ENCODE peak calls at places on chromosomes 13 and 19, in seven cellular contexts. V is EH; H is AG09309; O is stimulated activated CD8-positive, alpha-beta memory T cell treated with anti-CD3 and anti-CD28 coated beads, Interleukin-15, amount 100 ng/mL, for 24 hours; I is T-helper 1 cell; B is AG04450; U is fibroblast of lung. T is an unnamed sample.

GRCh38 chr13:42275506-42275905 is 3.6 kb downstream of the AKAP11 start:
- DNase-seq in H (no peak), U (no peak), I (no peak), V (no peak), B (no peak), O (no peak), T (no peak)

GRCh38 chr19:39937094-39937493 is 2.7 kb upstream of the FCGBP start:
- DNase-seq in V (no peak), H (no peak), I (no peak), B (no peak), O (no peak), U (no peak), T (no peak)

GRCh38 chr13:69524459-69525155 is 583.0 kb upstream of the ATXN8OS start:
- DNase-seq in O (no peak), H (no peak), B (no peak), I (no peak), U (peak; percentile 9), V (no peak), T (no peak)

GRCh38 chr19:58351996-58352755 is 1.1 kb downstream of the A1BG start:
- DNase-seq in I (no peak), B (no peak), O (no peak), U (no peak), V (no peak), H (no peak), T (no peak)

GRCh38 chr19:18252370-18252717 is 21.9 kb downstream of the IQCN start:
- DNase-seq in H (no peak), I (no peak), U (no peak), B (no peak), V (no peak), O (no peak), T (no peak)

GRCh38 chr13:41668130-41668757 is 210.9 kb downstream of the RGCC start:
- DNase-seq in I (no peak), B (peak; percentile 85), U (peak; percentile 96), H (peak; percentile 92), V (peak; percentile 91), O (no peak), T (peak; percentile 80)

GRCh38 chr13:73767747-73768315 is 366.4 kb downstream of the KLF12 start:
- DNase-seq in V (no peak), O (no peak), H (no peak), I (no peak), B (no peak), U (no peak), T (peak; percentile 17)

GRCh38 chr13:114313061-114313860 is 1.0 kb upstream of the CHAMP1 start:
- DNase-seq in U (no peak), V (peak; percentile 59), I (no peak), O (no peak), H (no peak), B (no peak), T (no peak)

GRCh38 chr13:21717817-21718216 is 46.9 kb downstream of the FGF9 start:
- DNase-seq in I (no peak), U (no peak), B (no peak), V (no peak), H (no peak), O (no peak), T (peak; percentile 15)

GRCh38 chr13:47480121-47480520 is 521.0 kb downstream of the SUCLA2 start:
- DNase-seq in V (peak; percentile 95), U (peak; percentile 95), I (no peak), H (peak; percentile 56), O (no peak), B (peak; percentile 82), T (no peak)

GRCh38 chr19:40691421-40692211 is 1.2 kb upstream of the NUMBL start:
- DNase-seq in H (no peak), V (no peak), B (no peak), U (peak; percentile 5), O (no peak), I (no peak), T (peak; percentile 18)

GRCh38 chr13:98033277-98034247 is 80.1 kb downstream of the IPO5 start:
- DNase-seq in V (peak; percentile 79), U (peak; percentile 61), O (no peak), B (no peak), H (peak; percentile 46), I (no peak), T (peak; percentile 57)

GRCh38 chr13:73058741-73059459 is at the start of gene KLF5:
- DNase-seq in V (peak; percentile 93), I (peak; percentile 88), H (peak; percentile 77), U (peak; percentile 85), B (peak; percentile 77), O (peak; percentile 91), T (peak; percentile 99)

GRCh38 chr19:413756-414420 is 4.9 kb upstream of the C2CD4C start:
- DNase-seq in H (no peak), V (no peak), U (no peak), O (no peak), I (no peak), B (no peak), T (no peak)